ENCODE peak calls at places on chromosome 18, in nine cellular contexts. W is mammary epithelial cell; T is adrenal gland; J is fibroblast of mammary gland; N is IMR-90; P is left ventricle myocardium inferior; M is WTC11; Q is CD8-positive, alpha-beta T cell; C is psoas muscle. A is an unnamed sample.
A peak's percentile ranks its signal among the peaks of the same experiment; 100 is the strongest.

GRCh38 chr18:22585821-22586220 is 168.1 kb upstream of the CTAGE1 start:
- DNase-seq in W (no peak), T (no peak), J (no peak), N (no peak), P (no peak), M (no peak), Q (no peak), C (no peak), A (no peak)

GRCh38 chr18:75455249-75456183 is 28.0 kb upstream of the SMIM21 start:
- DNase-seq in W (no peak), T (no peak), J (peak; percentile 38), N (peak; percentile 18), P (peak; percentile 23), M (peak; percentile 63), Q (no peak), C (peak; percentile 56), A (no peak)

GRCh38 chr18:72427721-72428120 is 116.4 kb downstream of the CBLN2 start:
- DNase-seq in W (no peak), T (no peak), J (peak; percentile 2), N (peak; percentile 1), P (no peak), M (no peak), Q (no peak), C (no peak), A (no peak)

GRCh38 chr18:31269508-31270074 is 48.4 kb upstream of the DSG1 start:
- DNase-seq in W (no peak), T (no peak), J (no peak), N (no peak), P (no peak), M (no peak), Q (no peak), C (no peak), A (no peak)

GRCh38 chr18:26549103-26549485 is 741 bp upstream of the KCTD1 start:
- DNase-seq in W (peak; percentile 79), T (peak; percentile 43), J (peak; percentile 43), N (peak; percentile 31), P (peak; percentile 16), M (no peak), Q (no peak), C (peak; percentile 55), A (no peak)

GRCh38 chr18:51250458-51251024 is 53.1 kb upstream of the MEX3C start:
- DNase-seq in W (no peak), T (no peak), J (no peak), N (no peak), P (no peak), M (no peak), Q (no peak), C (no peak), A (no peak)

GRCh38 chr18:79429785-79430281 is 34.1 kb downstream of the NFATC1 start:
- DNase-seq in W (no peak), T (no peak), J (no peak), N (no peak), P (no peak), M (no peak), Q (no peak), C (no peak), A (no peak)

GRCh38 chr18:68284236-68284635 is 430.7 kb downstream of the TMX3 start:
- DNase-seq in W (no peak), T (no peak), J (no peak), N (no peak), P (no peak), M (no peak), Q (no peak), C (no peak), A (no peak)

GRCh38 chr18:61845212-61845611 is 47.6 kb downstream of the RNF152 start:
- DNase-seq in W (no peak), T (no peak), J (no peak), N (no peak), P (no peak), M (no peak), Q (no peak), C (no peak), A (no peak)

GRCh38 chr18:10515456-10515855 is 10.4 kb upstream of the NAPG start:
- DNase-seq in W (peak; percentile 89), T (no peak), J (no peak), N (no peak), P (no peak), M (no peak), Q (no peak), C (no peak), A (no peak)

GRCh38 chr18:74023220-74023619 is 124.4 kb downstream of the FBXO15 start:
- DNase-seq in W (no peak), T (no peak), J (no peak), N (no peak), P (no peak), M (peak; percentile 20), Q (no peak), C (no peak), A (no peak)

GRCh38 chr18:49846718-49847470 is 33.6 kb upstream of the ACAA2 start:
- DNase-seq in W (no peak), T (no peak), J (no peak), N (no peak), P (no peak), M (no peak), Q (no peak), C (no peak), A (no peak)

GRCh38 chr18:6039055-6039454 is 143.7 kb upstream of the TMEM200C start:
- DNase-seq in W (no peak), T (no peak), J (no peak), N (peak; percentile 60), P (no peak), M (no peak), Q (no peak), C (no peak), A (no peak)

GRCh38 chr18:6044319-6044718 is 149.0 kb upstream of the TMEM200C start:
- DNase-seq in W (no peak), T (no peak), J (no peak), N (no peak), P (no peak), M (no peak), Q (no peak), C (no peak), A (no peak)

DNA sequence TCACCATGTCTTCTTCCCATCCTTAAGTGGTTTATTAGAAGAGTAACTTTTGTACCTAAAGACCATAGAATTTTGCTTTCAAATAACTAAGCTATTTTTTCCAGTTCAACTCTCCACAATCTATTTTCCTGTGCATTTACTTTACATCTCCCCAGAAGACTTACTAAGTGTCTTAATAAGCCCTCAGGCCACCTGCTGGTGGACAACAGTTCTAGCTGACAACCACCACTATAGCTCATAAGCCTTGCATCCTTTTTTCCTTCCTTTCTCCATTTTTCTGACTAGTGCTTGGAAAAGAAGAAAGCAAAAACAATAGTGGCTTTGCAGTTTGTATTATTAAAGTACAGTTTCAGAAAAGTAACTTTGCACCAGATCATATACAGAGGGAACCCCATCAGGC is 149.5 kb upstream of the TMEM200C start:
- DNase-seq in W (no peak), T (no peak), J (peak; percentile 20), N (peak; percentile 36), P (no peak), M (no peak), Q (no peak), C (no peak), A (no peak)
- TF ChIP-seq CTCF in W (no peak), T (no peak), J (peak; percentile 25), N (peak; percentile 32), P (no peak), M (no peak), Q (no peak), C (no peak), A (no peak)

DNA sequence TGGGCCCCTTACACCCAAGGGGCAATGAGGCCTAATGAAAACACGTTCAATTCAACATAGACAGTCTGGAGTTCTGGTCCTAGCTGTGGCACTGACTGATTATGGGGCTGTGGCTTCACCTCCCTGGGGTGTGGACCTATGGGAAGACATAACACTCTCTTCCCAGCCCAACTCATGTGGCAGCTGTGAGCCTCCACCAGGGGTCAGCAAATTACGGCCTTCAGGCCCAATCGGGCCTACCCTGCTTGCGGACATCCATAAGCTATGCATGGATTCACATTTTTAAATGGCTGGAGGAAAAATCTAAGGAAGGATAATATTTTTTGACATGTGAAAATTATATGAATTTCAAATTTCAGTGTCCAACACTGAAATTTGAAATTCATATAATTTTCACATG is 101.3 kb downstream of the LOXHD1 start:
- DNase-seq in W (no peak), T (no peak), J (peak; percentile 12), N (peak; percentile 3), P (peak; percentile 33), M (peak; percentile 77), Q (no peak), C (peak; percentile 56), A (no peak)
- TF ChIP-seq CTCF in W (peak; percentile 54), T (peak; percentile 23), J (peak; percentile 35), N (peak; percentile 17), P (peak; percentile 71), M (peak; percentile 66), Q (no peak), C (peak; percentile 49), A (peak; percentile 19)

GRCh38 chr18:48072428-48073204 is 142.2 kb upstream of the SMAD2 start:
- DNase-seq in W (peak; percentile 6), T (peak; percentile 33), J (peak; percentile 18), N (no peak), P (no peak), M (no peak), Q (no peak), C (no peak), A (no peak)
- TF ChIP-seq CTCF in W (no peak), T (no peak), J (no peak), N (no peak), P (no peak), M (no peak), Q (no peak), C (no peak), A (no peak)

GRCh38 chr18:8069708-8070107 is 502.6 kb downstream of the PTPRM start:
- DNase-seq in W (no peak), T (no peak), J (no peak), N (no peak), P (no peak), M (no peak), Q (no peak), C (no peak), A (no peak)

DNA sequence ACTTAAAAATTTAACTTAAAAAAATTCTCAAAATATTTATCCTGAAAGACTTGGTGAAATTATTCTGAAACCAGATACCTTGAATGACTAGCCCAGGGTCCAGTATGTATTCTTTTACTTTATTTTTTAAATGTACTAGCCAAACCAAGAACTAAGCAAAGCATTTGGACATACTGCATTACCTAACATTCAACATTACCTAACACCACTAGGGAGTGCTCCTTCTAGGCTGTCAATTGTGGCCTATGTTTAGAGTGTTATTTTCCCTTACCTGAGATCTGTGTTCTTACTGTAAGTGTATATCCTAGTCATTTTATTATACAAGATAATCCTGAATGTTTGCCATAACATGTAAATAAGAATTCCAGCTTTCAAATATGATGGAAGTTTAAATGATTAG is 496.6 kb downstream of the PTPRM start:
- DNase-seq in W (no peak), T (no peak), J (no peak), N (no peak), P (no peak), M (no peak), Q (no peak), C (no peak), A (no peak)
- TF ChIP-seq CTCF in W (peak; percentile 6), T (no peak), J (no peak), N (no peak), P (no peak), M (no peak), Q (no peak), C (no peak), A (no peak)

GRCh38 chr18:3186678-3187658 is 32.8 kb downstream of the MYOM1 start:
- DNase-seq in W (no peak), T (no peak), J (peak; percentile 48), N (no peak), P (no peak), M (no peak), Q (no peak), C (no peak), A (no peak)
- TF ChIP-seq CTCF in W (no peak), T (no peak), J (peak; percentile 32), N (peak; percentile 5), P (peak; percentile 38), M (no peak), Q (peak; percentile 51), C (peak; percentile 9), A (peak; percentile 9)

GRCh38 chr18:52716926-52717325 is 376.9 kb downstream of the DCC start:
- DNase-seq in W (no peak), T (peak; percentile 24), J (peak; percentile 16), N (peak; percentile 5), P (no peak), M (peak; percentile 9), Q (no peak), C (no peak), A (no peak)
- TF ChIP-seq CTCF in W (no peak), T (peak; percentile 39), J (no peak), N (peak; percentile 11), P (peak; percentile 42), M (no peak), Q (no peak), C (no peak), A (no peak)

A was measured in CD14-positive monocyte.